ENCODE peak calls at places on chromosomes 12 and 14, in seven cellular contexts. K is K562; H is thoracic aorta; R is transverse colon; T is OCI-LY7; X is lower lobe of right lung; A is CD4-positive, alpha-beta memory T cell. O is an unnamed sample. For H3K9me3 and H3K4me1, the result is how much of the 10 kb centered on the place peaks cover.

GRCh38 chr14:100077441-100077840 is 12.2 kb downstream of the EVL start:
- DNase-seq in K (no peak), H (no peak), R (no peak), T (no peak), X (no peak), A (no peak), O (no peak)

GRCh38 chr12:131720921-131721320 is 10.0 kb downstream of the SFSWAP start:
- DNase-seq in K (no peak), H (no peak), R (no peak), T (no peak), X (no peak), A (no peak), O (no peak)

GRCh38 chr12:6341439-6342139 is at the start of gene TNFRSF1A:
- DNase-seq in K (peak), H (no peak), R (peak), T (peak), X (peak), A (peak), O (no peak)

GRCh38 chr12:43338848-43339526 is 213.0 kb downstream of the ADAMTS20 start:
- DNase-seq in K (no peak), H (no peak), R (no peak), T (no peak), X (no peak), A (no peak), O (no peak)

GRCh38 chr12:131041216-131041967 is 87.7 kb downstream of the ADGRD1 start:
- DNase-seq in K (no peak), H (no peak), R (no peak), T (no peak), X (peak), A (no peak), O (no peak)

GRCh38 chr14:96804821-96805374 is 7.7 kb downstream of the VRK1 start:
- DNase-seq in K (no peak), H (no peak), R (no peak), T (no peak), X (no peak), A (no peak), O (no peak)

GRCh38 chr12:42119085-42119633 is 25.5 kb downstream of the GXYLT1 start:
- DNase-seq in K (no peak), H (no peak), R (no peak), T (no peak), X (no peak), A (no peak), O (no peak)

GRCh38 chr12:67624355-67624754 is 24.2 kb upstream of the DYRK2 start:
- DNase-seq in K (no peak), H (no peak), R (no peak), T (no peak), X (no peak), A (no peak), O (no peak)

GRCh38 chr12:132986885-132987225 is 688 bp downstream of the ZNF26 start:
- DNase-seq in K (no peak), H (no peak), R (no peak), T (peak), X (no peak), A (no peak), O (no peak)
- H3K9me3 ChIP-seq in K (under half), H (under half), R (under half), T (under half), X (under half), A (under half), O (under half)

DNA sequence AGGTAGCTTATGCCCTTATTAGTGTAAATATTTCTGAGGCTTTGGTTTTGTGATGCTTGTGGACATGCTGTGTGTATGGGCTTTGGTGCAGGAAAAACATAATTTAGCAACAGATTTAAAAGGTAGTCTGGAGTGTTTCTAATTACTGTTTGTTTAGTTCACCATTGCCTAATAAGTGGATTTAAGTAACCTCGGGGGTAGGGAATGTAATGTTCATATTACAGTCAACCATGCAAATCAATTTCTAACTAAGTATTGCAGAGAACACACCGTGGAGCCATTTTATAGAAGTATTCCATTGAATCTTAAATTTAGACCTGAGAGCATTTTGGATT is 53.5 kb downstream of the ANO6 start:
- DNase-seq in K (no peak), H (no peak), R (no peak), T (no peak), X (no peak), A (no peak), O (no peak)
- H3K4me3 ChIP-seq in K (no peak), H (peak), R (no peak), T (no peak), X (no peak), A (no peak), O (no peak)

GRCh38 chr12:108623577-108623976 is 10.1 kb downstream of the SELPLG start:
- DNase-seq in K (no peak), H (no peak), R (no peak), T (no peak), X (peak), A (no peak), O (no peak)
- H3K4me1 ChIP-seq in K (under half), H (under half), R (under half), T (under half), X (half or more), A (half or more), O (half or more)

GRCh38 chr12:34333337-34333736 is 311.0 kb downstream of the ALG10 start:
- DNase-seq in K (peak), H (no peak), R (no peak), T (no peak), X (no peak), A (no peak), O (no peak)
- H3K9me3 ChIP-seq in K (under half), H (under half), R (under half), T (under half), X (under half), A (under half), O (under half)